ENCODE peak calls at places on chromosomes 2 and 18, in seven cellular contexts. I is stimulated activated CD8-positive, alpha-beta memory T cell treated with anti-CD3 and anti-CD28 coated beads, Interleukin-7, amount 100 ng/mL, for 1 hour; C is COLO829; J is stimulated activated CD4-positive, alpha-beta T cell treated with anti-CD3 and anti-CD28 coated beads, Interleukin-12 subunit alpha, Interleukin-12 subunit beta, amount 100 ng/mL, for 24 hours; M is astrocyte of the hippocampus; Z is ureter; G is iPS-NIHi11. A is an unnamed sample.

GRCh38 chr2:29524652-29525051 is 396.7 kb downstream of the ALK start:
- DNase-seq in G (no peak), C (no peak), I (no peak), J (no peak), M (no peak), Z (no peak), A (no peak)

GRCh38 chr2:27241761-27242613 is 20.9 kb downstream of the SLC30A3 start:
- DNase-seq in G (no peak), Z (no peak), M (no peak), C (no peak), I (no peak), J (no peak), A (no peak)

GRCh38 chr2:61328707-61329251 is 142.1 kb downstream of the USP34 start:
- DNase-seq in J (no peak), M (peak; percentile 12), I (no peak), C (peak; percentile 2), Z (no peak), G (no peak), A (peak; percentile 18)

GRCh38 chr2:222318712-222319575 is 20.1 kb upstream of the PAX3 start:
- DNase-seq in J (no peak), M (no peak), G (no peak), I (no peak), C (no peak), Z (no peak), A (peak; percentile 74)

GRCh38 chr2:27855476-27855875 is 34.7 kb downstream of the RBKS start:
- DNase-seq in C (no peak), J (no peak), I (no peak), M (peak; percentile 64), G (no peak), Z (no peak), A (no peak)

GRCh38 chr2:215422676-215423075 is 13.2 kb downstream of the FN1 start:
- DNase-seq in Z (no peak), I (no peak), C (no peak), M (peak; percentile 18), J (no peak), G (no peak), A (no peak)

GRCh38 chr2:135471106-135471505 is 59.9 kb downstream of the ZRANB3 start:
- DNase-seq in Z (no peak), M (no peak), J (no peak), C (no peak), G (no peak), I (no peak), A (no peak)

GRCh38 chr2:85181093-85181685 is 48.0 kb downstream of the TCF7L1 start:
- DNase-seq in J (no peak), Z (no peak), M (no peak), I (no peak), G (peak; percentile 39), C (no peak), A (no peak)

GRCh38 chr2:35365859-35366258 is 989.7 kb upstream of the CRIM1 start:
- DNase-seq in M (no peak), C (peak; percentile 22), J (no peak), I (no peak), G (no peak), Z (no peak), A (no peak)

GRCh38 chr2:121140734-121141133 is 144.3 kb downstream of the TFCP2L1 start:
- DNase-seq in J (no peak), I (no peak), M (no peak), C (no peak), Z (no peak), G (no peak), A (no peak)

GRCh38 chr2:235595420-235596010 is 101.7 kb downstream of the AGAP1 start:
- DNase-seq in C (peak; percentile 55), Z (peak; percentile 74), I (no peak), M (peak; percentile 86), G (peak; percentile 66), J (peak; percentile 43), A (peak; percentile 56)

GRCh38 chr2:202375006-202375610 is 1.0 kb upstream of the BMPR2 start:
- DNase-seq in Z (peak; percentile 71), G (peak; percentile 19), I (no peak), C (no peak), J (peak; percentile 55), M (peak; percentile 91), A (peak; percentile 64)

GRCh38 chr2:71455011-71455740 is 1.8 kb downstream of the DYSF start:
- DNase-seq in J (no peak), M (no peak), C (no peak), Z (no peak), G (no peak), I (no peak), A (no peak)

GRCh38 chr18:3877678-3878077 is 427.7 kb downstream of the TGIF1 start:
- DNase-seq in M (no peak), J (no peak), C (no peak), I (no peak), G (no peak), Z (no peak), A (no peak)

GRCh38 chr2:73374243-73374642 is 11.4 kb upstream of the ALMS1 start:
- DNase-seq in M (no peak), C (no peak), Z (no peak), I (no peak), J (no peak), G (no peak), A (no peak)

GRCh38 chr2:232456296-232457120 is 555 bp downstream of the ALPI start:
- DNase-seq in J (no peak), G (no peak), I (no peak), Z (no peak), M (no peak), C (no peak), A (no peak)

GRCh38 chr2:137644689-137645088 is 319.6 kb upstream of the HNMT start:
- DNase-seq in G (no peak), Z (no peak), M (no peak), J (no peak), C (no peak), I (no peak), A (no peak)

GRCh38 chr2:205060269-205060668 is 515.0 kb downstream of the PARD3B start:
- DNase-seq in M (peak; percentile 57), G (no peak), C (peak; percentile 46), J (no peak), Z (no peak), I (no peak), A (no peak)

GRCh38 chr18:7367336-7367735 is 136.4 kb downstream of the LRRC30 start:
- DNase-seq in C (no peak), M (no peak), Z (no peak), G (peak; percentile 21), I (no peak), J (no peak), A (no peak)

GRCh38 chr2:224165901-224166319 is 126.8 kb upstream of the SERPINE2 start:
- DNase-seq in Z (no peak), C (no peak), I (no peak), G (no peak), M (no peak), J (no peak), A (no peak)

GRCh38 chr2:97748397-97748796 is 35.0 kb downstream of the ZAP70 start:
- DNase-seq in G (peak; percentile 72), I (no peak), M (no peak), C (no peak), J (peak; percentile 56), Z (no peak), A (peak; percentile 71)

GRCh38 chr2:235756491-235756890 is 262.6 kb downstream of the AGAP1 start:
- DNase-seq in I (no peak), M (no peak), J (no peak), Z (no peak), G (no peak), C (no peak), A (no peak)

GRCh38 chr2:69997296-69998184 is 36.1 kb upstream of the ASPRV1 start:
- DNase-seq in M (peak; percentile 16), Z (no peak), C (no peak), J (peak; percentile 4), G (peak; percentile 26), I (no peak), A (no peak)

GRCh38 chr2:191115391-191115790 is 35.4 kb downstream of the STAT4 start:
- DNase-seq in Z (no peak), M (no peak), I (no peak), C (no peak), J (peak; percentile 32), G (no peak), A (peak; percentile 59)

A was measured in GM12865.